ENCODE peak calls at places on chromosomes 11 and 22, in nine cellular contexts. Y is cardiac muscle cell; O is Peyer's patch; Z is esophagus muscularis mucosa; H is adrenal gland; V is neuronal stem cell; M is CD4-positive, alpha-beta memory T cell; A is OCI-LY7; P is transverse colon. K is an unnamed sample.

GRCh38 chr11:12841946-12842630 is 167.0 kb upstream of the RASSF10 start:
- DNase-seq in Y (peak; percentile 78), O (no peak), Z (no peak), H (peak; percentile 77), V (no peak), M (no peak), A (peak; percentile 66), P (no peak), K (no peak)

GRCh38 chr22:35552846-35553245 is 12.2 kb downstream of the RASD2 start:
- DNase-seq in Y (no peak), O (no peak), Z (no peak), H (no peak), V (no peak), M (no peak), A (no peak), P (no peak), K (no peak)

GRCh38 chr11:83521647-83522596 is 235.8 kb upstream of the CCDC90B start:
- DNase-seq in Y (peak; percentile 1), O (no peak), Z (peak; percentile 29), H (no peak), V (no peak), M (no peak), A (peak; percentile 32), P (no peak), K (no peak)

GRCh38 chr11:126345759-126346585 is 9.5 kb upstream of the ST3GAL4 start:
- DNase-seq in Y (peak; percentile 92), O (no peak), Z (no peak), H (peak; percentile 97), V (no peak), M (no peak), A (no peak), P (no peak), K (no peak)

GRCh38 chr11:15258433-15259350 is 144.0 kb downstream of the INSC start:
- DNase-seq in Y (peak; percentile 16), O (no peak), Z (no peak), H (no peak), V (no peak), M (no peak), A (peak; percentile 8), P (no peak), K (no peak)

GRCh38 chr22:39173787-39174497 is 21.5 kb upstream of the CBX7 start:
- DNase-seq in Y (peak; percentile 23), O (peak; percentile 43), Z (no peak), H (peak; percentile 56), V (no peak), M (peak; percentile 56), A (no peak), P (peak; percentile 23), K (peak; percentile 53)

GRCh38 chr11:14980854-14981253 is 8.7 kb upstream of the CALCA start:
- DNase-seq in Y (peak; percentile 63), O (no peak), Z (no peak), H (no peak), V (no peak), M (no peak), A (no peak), P (no peak), K (no peak)

GRCh38 chr11:65423516-65424199 is 1.1 kb downstream of the NEAT1 start:
- DNase-seq in Y (peak; percentile 73), O (no peak), Z (no peak), H (peak; percentile 67), V (no peak), M (peak; percentile 22), A (peak; percentile 45), P (peak; percentile 44), K (peak; percentile 38)

GRCh38 chr11:74678591-74679512 is 52.4 kb downstream of the CHRDL2 start:
- DNase-seq in Y (peak; percentile 65), O (no peak), Z (no peak), H (peak; percentile 35), V (no peak), M (no peak), A (no peak), P (no peak), K (no peak)

GRCh38 chr11:70594031-70594430 is 195.7 kb downstream of the CTTN start:
- DNase-seq in Y (no peak), O (no peak), Z (no peak), H (no peak), V (no peak), M (no peak), A (no peak), P (no peak), K (no peak)

GRCh38 chr22:12601870-12602779 is 2925.9 kb upstream of the OR11H1 start:
- DNase-seq in Y (no peak), O (no peak), Z (no peak), H (no peak), V (no peak), M (no peak), A (no peak), P (no peak), K (peak; percentile 6)

GRCh38 chr11:108817971-108818370 is 153.1 kb downstream of the DDX10 start:
- DNase-seq in Y (no peak), O (no peak), Z (no peak), H (no peak), V (no peak), M (no peak), A (no peak), P (no peak), K (no peak)

GRCh38 chr22:45341503-45341902 is 31.8 kb downstream of the FAM118A start:
- DNase-seq in Y (no peak), O (peak; percentile 8), Z (no peak), H (no peak), V (no peak), M (peak; percentile 53), A (no peak), P (no peak), K (peak; percentile 71)

GRCh38 chr11:108973402-108974119 is 308.7 kb downstream of the DDX10 start:
- DNase-seq in Y (peak; percentile 82), O (no peak), Z (no peak), H (no peak), V (no peak), M (no peak), A (no peak), P (no peak), K (no peak)

GRCh38 chr22:19694696-19695095 is 19.6 kb upstream of the SEPTIN5 start:
- DNase-seq in Y (no peak), O (no peak), Z (no peak), H (no peak), V (no peak), M (no peak), A (no peak), P (no peak), K (no peak)

GRCh38 chr22:31238057-31238456 is 26.0 kb downstream of the LIMK2 start:
- DNase-seq in Y (no peak), O (no peak), Z (no peak), H (no peak), V (no peak), M (no peak), A (no peak), P (no peak), K (no peak)

GRCh38 chr11:117259417-117259816 is 26.9 kb downstream of the RNF214 start:
- DNase-seq in Y (peak; percentile 73), O (no peak), Z (no peak), H (no peak), V (no peak), M (no peak), A (no peak), P (no peak), K (no peak)

DNA sequence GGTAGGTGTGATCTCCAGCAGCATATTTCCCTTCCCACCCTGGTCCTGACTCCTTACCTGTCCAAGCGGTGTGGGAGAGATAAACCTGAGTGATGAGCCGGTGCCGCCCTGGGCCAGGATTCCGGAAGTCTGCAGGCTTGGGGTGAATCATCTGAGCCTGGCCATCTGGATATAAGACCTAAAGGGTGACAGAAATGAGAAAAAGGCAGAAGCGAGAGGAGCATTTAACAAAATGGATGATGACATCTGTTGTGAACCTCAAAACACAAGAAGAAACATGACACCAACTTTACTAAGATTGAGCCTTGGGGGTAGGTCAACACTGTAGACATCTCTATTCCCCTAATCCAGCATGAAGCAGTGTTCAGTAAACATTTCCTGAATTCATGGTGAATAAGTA is 62.8 kb downstream of the AAMDC start:
- DNase-seq in Y (no peak), O (no peak), Z (no peak), H (no peak), V (no peak), M (no peak), A (no peak), P (no peak), K (no peak)
- H3K27ac ChIP-seq in Y (no peak overlapping the region), O (no peak overlapping the region), Z (no peak overlapping the region), H (no peak overlapping the region), V (no peak overlapping the region), M (no peak overlapping the region), A (no peak overlapping the region), P (no peak overlapping the region), K (no peak overlapping the region)

GRCh38 chr11:111731839-111732238 is 34.4 kb downstream of the PPP2R1B start:
- DNase-seq in Y (no peak), O (no peak), Z (no peak), H (no peak), V (no peak), M (no peak), A (no peak), P (no peak), K (no peak)
- H3K4me1 ChIP-seq in Y (peaks cover 51% of the 10 kb centered on the region), O (no peaks in the 10 kb centered on the region), Z (peaks cover 79% of the 10 kb centered on the region), H (peaks cover 45% of the 10 kb centered on the region), V (peaks cover 15% of the 10 kb centered on the region), M (no peaks in the 10 kb centered on the region), A (no peaks in the 10 kb centered on the region), P (peaks cover 39% of the 10 kb centered on the region), K (no peaks in the 10 kb centered on the region)

DNA sequence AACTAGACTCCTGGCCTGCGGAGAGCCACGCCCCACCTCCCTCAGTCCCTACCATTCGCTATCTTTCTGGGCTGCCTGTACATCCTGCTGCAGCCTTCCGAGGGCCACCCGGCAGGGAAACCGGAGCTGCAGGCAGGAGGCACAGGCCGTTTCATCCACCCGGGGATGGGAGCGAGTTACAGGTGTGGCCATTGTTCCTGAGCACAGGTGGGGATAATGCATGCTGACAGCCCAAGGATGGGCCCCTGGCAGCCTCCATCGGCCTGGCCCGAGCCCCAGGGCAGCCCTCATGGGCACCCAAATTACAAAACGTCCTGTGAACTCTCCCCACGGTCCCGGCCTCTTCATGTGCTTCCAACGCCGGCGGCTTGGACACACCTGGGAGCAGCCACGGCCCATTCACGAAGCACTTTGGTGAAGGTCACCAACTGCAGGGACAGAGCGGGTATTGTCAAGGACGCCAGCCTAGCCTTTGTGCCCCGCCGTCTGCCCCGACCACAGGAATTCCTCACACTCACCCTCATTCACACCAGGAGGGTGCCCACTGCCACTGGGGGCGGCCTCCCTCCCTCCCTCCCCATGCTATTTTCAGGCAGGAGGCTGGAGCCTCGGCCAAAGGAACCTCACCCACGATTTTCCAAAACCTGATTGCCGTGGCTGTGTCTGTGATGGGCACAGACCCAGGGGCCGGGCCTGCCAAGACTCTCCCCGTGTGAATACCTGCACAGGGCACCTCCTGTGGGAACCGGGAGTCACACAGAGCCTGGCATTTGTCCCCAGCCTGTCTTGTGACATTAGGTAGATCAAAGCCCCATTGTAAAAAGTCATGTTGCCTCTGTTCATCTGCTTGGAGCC is 42.1 kb upstream of the MYEOV start:
- DNase-seq in Y (no peak), O (no peak), Z (no peak), H (no peak), V (no peak), M (no peak), A (no peak), P (no peak), K (no peak)
- H3K27ac ChIP-seq in Y (no peak overlapping the region), O (no peak overlapping the region), Z (no peak overlapping the region), H (no peak overlapping the region), V (no peak overlapping the region), M (no peak overlapping the region), A (no peak overlapping the region), P (no peak overlapping the region), K (no peak overlapping the region)

DNA sequence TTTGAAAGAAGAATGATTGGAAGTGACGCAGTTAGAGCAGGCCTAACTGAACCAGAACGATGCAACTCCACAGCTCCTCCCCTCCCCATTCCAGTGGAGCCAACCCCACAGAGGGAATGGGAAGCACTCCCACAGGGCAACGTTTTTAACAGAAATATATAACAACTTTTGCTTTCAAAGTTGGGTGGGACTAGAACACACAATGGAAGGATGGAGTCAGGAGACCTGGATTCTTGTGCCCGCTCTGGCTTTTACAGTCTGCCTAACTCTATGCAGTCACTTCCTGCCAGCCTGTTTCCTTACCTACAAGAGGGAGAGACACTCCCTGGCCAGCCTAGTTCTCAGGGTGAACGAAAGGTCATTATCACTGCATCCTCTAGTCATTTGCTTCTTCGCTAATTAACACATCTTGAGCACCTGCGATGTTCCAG is 75.5 kb downstream of the PACSIN2 start:
- DNase-seq in Y (no peak), O (no peak), Z (no peak), H (no peak), V (no peak), M (no peak), A (no peak), P (peak; percentile 51), K (peak; percentile 38)
- H3K4me1 ChIP-seq in Y (peaks cover 7% of the 10 kb centered on the region), O (peaks cover 42% of the 10 kb centered on the region), Z (peaks cover 80% of the 10 kb centered on the region), H (peaks cover 52% of the 10 kb centered on the region), V (peaks cover 23% of the 10 kb centered on the region), M (peaks cover 27% of the 10 kb centered on the region), A (peaks cover 26% of the 10 kb centered on the region), P (peaks cover 60% of the 10 kb centered on the region), K (peaks cover 21% of the 10 kb centered on the region)